ENCODE peak calls at places on chromosome 16, in nine cellular contexts. One of them, this sample, is unnamed.

GRCh38 chr16:8109510-8110369 is 480.6 kb downstream of the TMEM114 start:
- DNase-seq in A549: no peak
- DNase-seq in cardiac fibroblast: no peak
- DNase-seq in Caco-2: no peak
- DNase-seq in mucosa of descending colon: no peak
- DNase-seq in left ventricle myocardium inferior: no peak
- DNase-seq in HAP-1: no peak
- DNase-seq in fibroblast of the aortic adventitia: no peak
- DNase-seq in lower leg skin: no peak
- DNase-seq in this sample: no peak

GRCh38 chr16:29664133-29664912 is 1.3 kb downstream of the SPN start:
- DNase-seq in lower leg skin: no peak
- DNase-seq in Caco-2: no peak
- DNase-seq in HAP-1: no peak
- DNase-seq in mucosa of descending colon: no peak
- DNase-seq in fibroblast of the aortic adventitia: no peak
- DNase-seq in A549: no peak
- DNase-seq in left ventricle myocardium inferior: no peak
- DNase-seq in cardiac fibroblast: no peak
- DNase-seq in this sample: no peak

GRCh38 chr16:4911831-4912422 is 25.0 kb downstream of the PPL start:
- DNase-seq in lower leg skin: no peak
- DNase-seq in HAP-1: no peak
- DNase-seq in Caco-2: peak
- DNase-seq in fibroblast of the aortic adventitia: peak
- DNase-seq in left ventricle myocardium inferior: no peak
- DNase-seq in mucosa of descending colon: no peak
- DNase-seq in cardiac fibroblast: peak
- DNase-seq in A549: no peak
- DNase-seq in this sample: no peak

GRCh38 chr16:84548971-84549844 is 44.7 kb upstream of the MEAK7 start:
- DNase-seq in HAP-1: no peak
- DNase-seq in mucosa of descending colon: peak
- DNase-seq in cardiac fibroblast: no peak
- DNase-seq in left ventricle myocardium inferior: no peak
- DNase-seq in fibroblast of the aortic adventitia: no peak
- DNase-seq in A549: no peak
- DNase-seq in Caco-2: no peak
- DNase-seq in lower leg skin: no peak
- DNase-seq in this sample: no peak

GRCh38 chr16:23564964-23565363 is 7.4 kb downstream of the UBFD1 start:
- DNase-seq in HAP-1: no peak
- DNase-seq in left ventricle myocardium inferior: peak
- DNase-seq in cardiac fibroblast: peak
- DNase-seq in A549: no peak
- DNase-seq in mucosa of descending colon: no peak
- DNase-seq in fibroblast of the aortic adventitia: no peak
- DNase-seq in Caco-2: no peak
- DNase-seq in lower leg skin: no peak
- DNase-seq in this sample: no peak

GRCh38 chr16:49382916-49383315 is 9.3 kb downstream of the C16orf78 start:
- DNase-seq in mucosa of descending colon: no peak
- DNase-seq in lower leg skin: no peak
- DNase-seq in Caco-2: peak
- DNase-seq in fibroblast of the aortic adventitia: no peak
- DNase-seq in left ventricle myocardium inferior: no peak
- DNase-seq in cardiac fibroblast: no peak
- DNase-seq in HAP-1: peak
- DNase-seq in A549: no peak
- DNase-seq in this sample: no peak

GRCh38 chr16:4051591-4051990 is 64.7 kb downstream of the ADCY9 start:
- DNase-seq in left ventricle myocardium inferior: no peak
- DNase-seq in lower leg skin: no peak
- DNase-seq in A549: no peak
- DNase-seq in HAP-1: no peak
- DNase-seq in mucosa of descending colon: no peak
- DNase-seq in cardiac fibroblast: no peak
- DNase-seq in fibroblast of the aortic adventitia: no peak
- DNase-seq in Caco-2: no peak
- DNase-seq in this sample: no peak

GRCh38 chr16:11253009-11253994 is 2.7 kb downstream of the SOCS1 start:
- DNase-seq in A549: no peak
- DNase-seq in mucosa of descending colon: no peak
- DNase-seq in Caco-2: no peak
- DNase-seq in fibroblast of the aortic adventitia: peak
- DNase-seq in cardiac fibroblast: peak
- DNase-seq in HAP-1: no peak
- DNase-seq in left ventricle myocardium inferior: no peak
- DNase-seq in lower leg skin: no peak
- DNase-seq in this sample: no peak

GRCh38 chr16:88354229-88355092 is 28.3 kb upstream of the ZNF469 start:
- DNase-seq in A549: no peak
- DNase-seq in mucosa of descending colon: peak
- DNase-seq in HAP-1: no peak
- DNase-seq in fibroblast of the aortic adventitia: no peak
- DNase-seq in Caco-2: no peak
- DNase-seq in left ventricle myocardium inferior: peak
- DNase-seq in lower leg skin: no peak
- DNase-seq in cardiac fibroblast: no peak
- DNase-seq in this sample: no peak

GRCh38 chr16:68291227-68291626 is 19.5 kb downstream of the SLC7A6OS start:
- DNase-seq in lower leg skin: no peak
- DNase-seq in mucosa of descending colon: no peak
- DNase-seq in left ventricle myocardium inferior: no peak
- DNase-seq in cardiac fibroblast: no peak
- DNase-seq in fibroblast of the aortic adventitia: no peak
- DNase-seq in Caco-2: no peak
- DNase-seq in A549: no peak
- DNase-seq in HAP-1: no peak
- DNase-seq in this sample: no peak

GRCh38 chr16:11319529-11320146 is 25.6 kb upstream of the RMI2 start:
- DNase-seq in HAP-1: peak
- DNase-seq in Caco-2: no peak
- DNase-seq in fibroblast of the aortic adventitia: no peak
- DNase-seq in lower leg skin: no peak
- DNase-seq in cardiac fibroblast: peak
- DNase-seq in left ventricle myocardium inferior: no peak
- DNase-seq in A549: no peak
- DNase-seq in mucosa of descending colon: no peak
- DNase-seq in this sample: no peak

GRCh38 chr16:86508947-86509758 is 1.2 kb upstream of the FOXF1 start:
- DNase-seq in HAP-1: peak
- DNase-seq in lower leg skin: no peak
- DNase-seq in A549: no peak
- DNase-seq in fibroblast of the aortic adventitia: peak
- DNase-seq in mucosa of descending colon: peak
- DNase-seq in left ventricle myocardium inferior: peak
- DNase-seq in cardiac fibroblast: peak
- DNase-seq in Caco-2: peak
- DNase-seq in this sample: no peak

GRCh38 chr16:2719328-2720062 is 529 bp downstream of the PRSS27 start:
- DNase-seq in cardiac fibroblast: no peak
- DNase-seq in mucosa of descending colon: peak
- DNase-seq in left ventricle myocardium inferior: peak
- DNase-seq in fibroblast of the aortic adventitia: no peak
- DNase-seq in Caco-2: peak
- DNase-seq in HAP-1: no peak
- DNase-seq in A549: no peak
- DNase-seq in lower leg skin: no peak
- DNase-seq in this sample: no peak

GRCh38 chr16:69818811-69819587 is 56.9 kb downstream of the WWP2 start:
- DNase-seq in fibroblast of the aortic adventitia: no peak
- DNase-seq in cardiac fibroblast: no peak
- DNase-seq in HAP-1: no peak
- DNase-seq in left ventricle myocardium inferior: no peak
- DNase-seq in A549: no peak
- DNase-seq in mucosa of descending colon: no peak
- DNase-seq in Caco-2: no peak
- DNase-seq in lower leg skin: no peak
- DNase-seq in this sample: no peak

DNA sequence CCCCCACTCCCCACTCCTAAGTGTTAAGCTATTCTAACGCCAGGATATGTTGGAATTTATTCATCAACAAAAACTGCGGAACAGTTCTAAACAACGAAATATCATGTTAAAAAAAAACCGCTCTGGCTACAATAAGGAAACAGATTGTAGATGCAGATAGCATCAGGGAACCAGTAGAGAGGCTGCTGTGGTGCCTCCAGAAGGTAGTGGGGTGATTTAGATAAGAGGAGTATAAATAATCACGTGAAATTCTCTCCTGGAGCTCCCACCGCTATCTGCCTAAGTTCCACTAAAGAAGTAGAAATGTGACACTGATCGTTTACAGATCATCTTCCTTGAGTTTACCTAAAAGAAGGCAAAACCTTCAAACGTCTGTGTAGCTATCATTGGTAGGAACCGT is 8.0 kb downstream of the AHSP start:
- DNase-seq in lower leg skin: no peak
- DNase-seq in cardiac fibroblast: no peak
- DNase-seq in HAP-1: no peak
- DNase-seq in fibroblast of the aortic adventitia: no peak
- DNase-seq in mucosa of descending colon: no peak
- DNase-seq in left ventricle myocardium inferior: no peak
- DNase-seq in Caco-2: no peak
- DNase-seq in A549: no peak
- DNase-seq in this sample: no peak
- H3K4me3 ChIP-seq in lower leg skin: no peak
- H3K4me3 ChIP-seq in cardiac fibroblast: no peak
- H3K4me3 ChIP-seq in HAP-1: no peak
- H3K4me3 ChIP-seq in fibroblast of the aortic adventitia: no peak
- H3K4me3 ChIP-seq in mucosa of descending colon: no peak
- H3K4me3 ChIP-seq in left ventricle myocardium inferior: no peak
- H3K4me3 ChIP-seq in Caco-2: no peak
- H3K4me3 ChIP-seq in A549: no peak
- H3K4me3 ChIP-seq in this sample: no peak

GRCh38 chr16:82631701-82632685 is 5.2 kb downstream of the CDH13 start:
- DNase-seq in fibroblast of the aortic adventitia: no peak
- DNase-seq in mucosa of descending colon: no peak
- DNase-seq in cardiac fibroblast: no peak
- DNase-seq in A549: no peak
- DNase-seq in lower leg skin: no peak
- DNase-seq in Caco-2: no peak
- DNase-seq in HAP-1: peak
- DNase-seq in left ventricle myocardium inferior: no peak
- DNase-seq in this sample: no peak
- H3K4me3 ChIP-seq in fibroblast of the aortic adventitia: no peak
- H3K4me3 ChIP-seq in mucosa of descending colon: no peak
- H3K4me3 ChIP-seq in cardiac fibroblast: no peak
- H3K4me3 ChIP-seq in A549: no peak
- H3K4me3 ChIP-seq in lower leg skin: no peak
- H3K4me3 ChIP-seq in Caco-2: no peak
- H3K4me3 ChIP-seq in HAP-1: no peak
- H3K4me3 ChIP-seq in left ventricle myocardium inferior: no peak
- H3K4me3 ChIP-seq in this sample: no peak

DNA sequence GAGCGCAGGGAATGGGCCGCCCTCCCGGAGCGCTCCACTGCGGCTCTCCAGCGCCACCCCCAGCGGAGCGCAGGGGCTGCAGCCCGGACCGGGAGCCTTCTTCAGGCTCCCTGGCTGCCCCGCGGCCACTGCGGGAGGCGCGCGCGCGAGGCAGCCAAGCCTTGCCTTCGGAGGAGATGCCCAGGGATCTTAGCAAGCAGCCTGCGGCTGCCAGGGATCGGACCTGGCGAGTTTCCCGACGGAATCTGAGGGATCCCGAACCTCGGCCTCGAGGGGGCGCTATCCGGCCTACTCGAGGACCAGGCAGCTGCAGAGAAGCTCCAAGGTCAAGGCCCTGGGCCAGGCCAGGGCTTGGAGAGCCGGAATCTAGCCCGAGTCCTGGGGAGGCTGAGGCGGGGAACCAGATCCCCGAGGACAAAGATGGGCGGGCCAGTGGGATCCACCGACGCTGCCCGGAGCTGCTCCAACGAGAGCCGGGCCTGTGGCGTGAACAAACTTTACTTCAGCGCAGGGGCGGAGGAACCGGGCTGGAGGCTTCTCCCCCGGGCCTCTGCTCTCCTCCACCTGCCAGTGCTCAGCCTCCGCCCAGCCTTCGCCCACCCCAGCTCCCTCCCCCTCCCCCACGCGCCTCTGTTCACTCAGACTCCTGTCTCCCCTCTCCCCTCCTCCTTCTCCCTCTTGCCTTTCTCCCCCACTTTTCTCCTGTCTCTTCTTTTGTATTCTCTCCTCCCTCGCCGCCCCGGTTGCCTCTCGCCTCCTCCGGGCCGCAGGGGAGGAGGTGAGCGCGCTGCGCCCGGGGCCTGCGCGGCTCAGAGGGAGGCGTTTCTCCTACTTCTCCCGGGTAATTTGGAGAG is at the start of gene IRX6:
- DNase-seq in lower leg skin: peak
- DNase-seq in A549: peak
- DNase-seq in HAP-1: peak
- DNase-seq in mucosa of descending colon: no peak
- DNase-seq in Caco-2: no peak
- DNase-seq in cardiac fibroblast: no peak
- DNase-seq in fibroblast of the aortic adventitia: no peak
- DNase-seq in left ventricle myocardium inferior: peak
- DNase-seq in this sample: no peak
- H3K4me3 ChIP-seq in lower leg skin: peak
- H3K4me3 ChIP-seq in A549: peak
- H3K4me3 ChIP-seq in HAP-1: peak
- H3K4me3 ChIP-seq in mucosa of descending colon: no peak
- H3K4me3 ChIP-seq in Caco-2: no peak
- H3K4me3 ChIP-seq in cardiac fibroblast: no peak
- H3K4me3 ChIP-seq in fibroblast of the aortic adventitia: no peak
- H3K4me3 ChIP-seq in left ventricle myocardium inferior: peak
- H3K4me3 ChIP-seq in this sample: no peak

GRCh38 chr16:77069929-77070328 is 121.1 kb upstream of the MON1B start:
- DNase-seq in left ventricle myocardium inferior: no peak
- DNase-seq in lower leg skin: no peak
- DNase-seq in mucosa of descending colon: no peak
- DNase-seq in cardiac fibroblast: no peak
- DNase-seq in fibroblast of the aortic adventitia: no peak
- DNase-seq in Caco-2: no peak
- DNase-seq in A549: no peak
- DNase-seq in HAP-1: no peak
- DNase-seq in this sample: no peak

GRCh38 chr16:77066896-77067496 is 124.0 kb upstream of the MON1B start:
- DNase-seq in Caco-2: no peak
- DNase-seq in A549: no peak
- DNase-seq in left ventricle myocardium inferior: no peak
- DNase-seq in cardiac fibroblast: no peak
- DNase-seq in mucosa of descending colon: no peak
- DNase-seq in HAP-1: no peak
- DNase-seq in fibroblast of the aortic adventitia: no peak
- DNase-seq in lower leg skin: no peak
- DNase-seq in this sample: no peak

GRCh38 chr16:77068402-77068801 is 122.6 kb upstream of the MON1B start:
- DNase-seq in lower leg skin: no peak
- DNase-seq in left ventricle myocardium inferior: no peak
- DNase-seq in mucosa of descending colon: no peak
- DNase-seq in A549: no peak
- DNase-seq in fibroblast of the aortic adventitia: no peak
- DNase-seq in HAP-1: no peak
- DNase-seq in Caco-2: no peak
- DNase-seq in cardiac fibroblast: no peak
- DNase-seq in this sample: no peak

DNA sequence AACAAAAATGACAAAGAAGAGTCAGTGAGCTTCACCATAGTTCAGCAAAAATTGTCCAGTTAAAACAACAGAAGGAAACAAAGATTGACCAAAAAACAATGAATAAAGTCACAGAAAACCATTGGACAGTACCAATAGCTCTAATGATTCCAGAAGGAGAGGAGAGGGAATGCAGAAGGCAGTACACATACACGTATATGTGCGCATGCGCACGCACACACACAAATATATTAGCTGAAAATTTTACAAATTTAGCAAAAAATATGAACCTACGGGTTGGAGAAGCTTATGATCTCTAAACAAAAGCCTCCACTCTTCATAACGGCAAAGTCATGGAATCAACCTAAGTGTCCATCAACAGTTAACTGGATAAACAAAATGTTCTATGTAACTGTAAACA is 120.3 kb upstream of the MON1B start:
- DNase-seq in mucosa of descending colon: no peak
- DNase-seq in left ventricle myocardium inferior: no peak
- DNase-seq in fibroblast of the aortic adventitia: no peak
- DNase-seq in cardiac fibroblast: no peak
- DNase-seq in HAP-1: no peak
- DNase-seq in Caco-2: no peak
- DNase-seq in lower leg skin: no peak
- DNase-seq in A549: no peak
- DNase-seq in this sample: no peak
- H3K4me3 ChIP-seq in mucosa of descending colon: no peak
- H3K4me3 ChIP-seq in left ventricle myocardium inferior: no peak
- H3K4me3 ChIP-seq in fibroblast of the aortic adventitia: no peak
- H3K4me3 ChIP-seq in cardiac fibroblast: no peak
- H3K4me3 ChIP-seq in HAP-1: no peak
- H3K4me3 ChIP-seq in Caco-2: no peak
- H3K4me3 ChIP-seq in lower leg skin: no peak
- H3K4me3 ChIP-seq in A549: no peak
- H3K4me3 ChIP-seq in this sample: no peak